ENCODE peak calls at places on chromosomes 12 and 14, in four cellular contexts. I, W, E and H are unnamed samples.

GRCh38 chr14:24262821-24263733 is at the start of gene TGM1:
- DNase-seq in I (no peak), E (no peak), W (no peak), H (no peak)

GRCh38 chr14:24079521-24080141 is 8.3 kb downstream of the CPNE6 start:
- DNase-seq in E (no peak), I (no peak), W (no peak), H (no peak)

GRCh38 chr12:117966511-117966910 is 2.3 kb downstream of the KSR2 start:
- DNase-seq in E (no peak), W (no peak), I (no peak), H (no peak)

GRCh38 chr14:59150990-59151389 is 37.5 kb upstream of the DAAM1 start:
- DNase-seq in W (no peak), I (no peak), E (no peak), H (no peak)

GRCh38 chr12:107783406-107784376 is 9.2 kb downstream of the ASCL4 start:
- DNase-seq in W (no peak), I (no peak), E (no peak), H (no peak)

GRCh38 chr12:107661830-107662229 is 23.8 kb upstream of the PWP1 start:
- DNase-seq in W (no peak), E (no peak), I (no peak), H (no peak)

GRCh38 chr14:38065101-38065762 is 142.5 kb upstream of the SSTR1 start:
- DNase-seq in E (no peak), I (no peak), W (no peak), H (no peak)

GRCh38 chr14:58572092-58572853 is 65.5 kb upstream of the DACT1 start:
- DNase-seq in E (peak), I (peak), W (peak), H (peak)

GRCh38 chr12:58832920-58833319 is 87.4 kb downstream of the LRIG3 start:
- DNase-seq in E (no peak), I (no peak), W (no peak), H (no peak)

GRCh38 chr12:60684988-60685655 is 1089.3 kb downstream of the SLC16A7 start:
- DNase-seq in W (no peak), E (no peak), I (no peak), H (no peak)

GRCh38 chr14:29528889-29529288 is 398.8 kb downstream of the PRKD1 start:
- DNase-seq in E (peak), W (peak), I (no peak), H (no peak)

GRCh38 chr12:76952995-76953394 is 74.2 kb upstream of the CSRP2 start:
- DNase-seq in W (peak), I (no peak), E (no peak), H (no peak)

GRCh38 chr14:77682158-77682553 is 25.7 kb downstream of the ALKBH1 start:
- DNase-seq in E (peak), W (peak), I (no peak), H (no peak)

GRCh38 chr14:94691658-94692029 is 78.3 kb downstream of the GSC start:
- DNase-seq in I (no peak), E (peak), W (peak), H (no peak)

GRCh38 chr12:25320123-25321006 is 69.6 kb upstream of the KRAS start:
- DNase-seq in E (no peak), I (no peak), W (no peak), H (no peak)

GRCh38 chr14:20657216-20658211 is 16.0 kb upstream of the OR6S1 start:
- DNase-seq in W (peak), I (no peak), E (no peak), H (peak)

GRCh38 chr14:100364403-100364802 is 41.3 kb downstream of the SLC25A47 start:
- DNase-seq in W (peak), E (no peak), I (no peak), H (no peak)

GRCh38 chr12:88182431-88182830 is 40.3 kb downstream of the TMTC3 start:
- DNase-seq in W (no peak), E (no peak), I (no peak), H (no peak)

GRCh38 chr14:21398901-21399300 is 15.1 kb upstream of the SUPT16H start:
- DNase-seq in W (no peak), E (no peak), I (no peak), H (no peak)

GRCh38 chr12:7994731-7995205 is 37.7 kb upstream of the FOXJ2 start:
- DNase-seq in E (peak), W (peak), I (peak), H (peak)

GRCh38 chr14:103310576-103311095 is 23.4 kb upstream of the EIF5 start:
- DNase-seq in E (no peak), W (no peak), I (no peak), H (no peak)

GRCh38 chr12:93200291-93200917 is 177.3 kb upstream of the NUDT4 start:
- DNase-seq in E (peak), W (no peak), I (no peak), H (no peak)

GRCh38 chr14:89699076-89699475 is 255.5 kb downstream of the EFCAB11 start:
- DNase-seq in E (no peak), I (no peak), W (no peak), H (no peak)

GRCh38 chr12:50251619-50252300 is 31.6 kb downstream of the LIMA1 start:
- DNase-seq in E (no peak), W (no peak), I (no peak), H (no peak)

GRCh38 chr12:52029686-52030085 is 21.6 kb upstream of the NR4A1 start:
- DNase-seq in I (no peak), E (peak), W (peak), H (peak)

GRCh38 chr12:63917864-63918742 is 73.6 kb downstream of the SRGAP1 start:
- DNase-seq in E (peak), I (peak), W (peak), H (peak)

GRCh38 chr12:104420868-104421267 is 35.9 kb upstream of the CHST11 start:
- DNase-seq in E (peak), W (no peak), I (no peak), H (no peak)

GRCh38 chr14:33810308-33810707 is 140.6 kb downstream of the EGLN3 start:
- DNase-seq in I (no peak), W (no peak), E (peak), H (no peak)

GRCh38 chr14:54169254-54169924 is 212.8 kb upstream of the BMP4 start:
- DNase-seq in W (peak), I (no peak), E (no peak), H (no peak)

GRCh38 chr14:60025586-60025985 is 66.1 kb upstream of the PCNX4 start:
- DNase-seq in I (no peak), W (no peak), E (no peak), H (no peak)

GRCh38 chr12:52045794-52046199 is 5.4 kb upstream of the NR4A1 start:
- DNase-seq in W (no peak), I (no peak), E (no peak), H (no peak)

GRCh38 chr12:62297321-62297720 is 37.1 kb downstream of the USP15 start:
- DNase-seq in W (no peak), E (no peak), I (no peak), H (no peak)

GRCh38 chr12:51866762-51867161 is 18.2 kb upstream of the FIGNL2 start:
- DNase-seq in W (no peak), I (no peak), E (no peak), H (no peak)

GRCh38 chr12:1505576-1505975 is 88.8 kb downstream of the FBXL14 start:
- DNase-seq in W (no peak), E (no peak), I (no peak), H (no peak)

GRCh38 chr12:120515496-120515895 is 13.5 kb downstream of the COQ5 start:
- DNase-seq in W (no peak), I (no peak), E (no peak), H (no peak)

GRCh38 chr14:80485764-80486163 is 274.5 kb upstream of the DIO2 start:
- DNase-seq in W (no peak), I (no peak), E (no peak), H (no peak)